ENCODE peak calls at places on chromosomes 5 and 9, in five cellular contexts. S, P, H, V and X are unnamed samples.
A peak's percentile ranks its signal among the peaks of the same experiment; 100 is the strongest.

GRCh38 chr9:128321879-128322341 is 337 bp downstream of the TRUB2 start:
- DNase-seq in H (no peak), V (no peak), P (no peak), S (no peak), X (no peak)

GRCh38 chr9:76873056-76873792 is 32.7 kb downstream of the PRUNE2 start:
- DNase-seq in V (no peak), S (no peak), P (peak; percentile 83), H (no peak), X (no peak)

GRCh38 chr9:127519301-127520166 is 68.2 kb downstream of the LRSAM1 start:
- DNase-seq in S (peak; percentile 88), P (no peak), V (peak; percentile 86), H (no peak), X (no peak)

GRCh38 chr9:112002847-112003457 is 106.3 kb downstream of the UGCG start:
- DNase-seq in V (no peak), S (no peak), H (no peak), P (no peak), X (no peak)

GRCh38 chr9:133761641-133762248 is 23.6 kb upstream of the SARDH start:
- DNase-seq in P (no peak), S (no peak), H (no peak), V (no peak), X (no peak)

GRCh38 chr5:132053483-132053882 is 7.0 kb upstream of the IL3 start:
- DNase-seq in H (no peak), S (no peak), V (no peak), P (no peak), X (no peak)

GRCh38 chr5:45132972-45133371 is 324.2 kb downstream of the MRPS30 start:
- DNase-seq in S (no peak), V (no peak), H (no peak), P (no peak), X (no peak)

GRCh38 chr5:5141625-5142527 is 1.7 kb downstream of the ADAMTS16 start:
- DNase-seq in S (peak; percentile 69), P (peak; percentile 87), H (no peak), V (peak; percentile 14), X (peak; percentile 68)

GRCh38 chr5:143337946-143338345 is 65.5 kb downstream of the NR3C1 start:
- DNase-seq in H (no peak), V (no peak), S (no peak), P (no peak), X (no peak)

GRCh38 chr9:79687131-79687447 is 115.3 kb downstream of the TLE4 start:
- DNase-seq in P (no peak), V (no peak), S (no peak), H (no peak), X (no peak)

GRCh38 chr5:63053019-63053638 is 474.5 kb downstream of the LRRC70 start:
- DNase-seq in S (peak; percentile 8), H (no peak), V (no peak), P (no peak), X (no peak)

GRCh38 chr9:93302586-93303257 is 118.8 kb downstream of the WNK2 start:
- DNase-seq in V (no peak), S (peak; percentile 60), H (no peak), P (peak; percentile 81), X (peak; percentile 86)

GRCh38 chr5:146103594-146103993 is 1.8 kb downstream of the PLAC8L1 start:
- DNase-seq in P (no peak), V (no peak), H (no peak), S (peak; percentile 90), X (no peak)

GRCh38 chr9:124054671-124055212 is 43.2 kb downstream of the LHX2 start:
- DNase-seq in P (no peak), V (peak; percentile 84), H (peak; percentile 76), S (peak; percentile 75), X (no peak)

GRCh38 chr5:95901676-95902646 is 59.7 kb downstream of the ELL2 start:
- DNase-seq in S (peak; percentile 94), P (no peak), H (no peak), V (no peak), X (no peak)

GRCh38 chr9:136655244-136656225 is 7.2 kb upstream of the EGFL7 start:
- DNase-seq in S (no peak), P (no peak), H (no peak), V (no peak), X (no peak)

GRCh38 chr9:89798546-89799120 is 193.8 kb downstream of the GADD45G start:
- DNase-seq in S (no peak), V (no peak), P (no peak), H (no peak), X (no peak)

GRCh38 chr5:106368021-106368420 is 1302.7 kb downstream of the EFNA5 start:
- DNase-seq in S (no peak), H (no peak), P (no peak), V (no peak), X (no peak)

GRCh38 chr9:18385676-18386075 is 88.3 kb upstream of the ADAMTSL1 start:
- DNase-seq in H (no peak), P (no peak), V (peak; percentile 93), S (no peak), X (no peak)

GRCh38 chr5:150253416-150254208 is 36.0 kb downstream of the CAMK2A start:
- DNase-seq in V (no peak), P (peak; percentile 61), H (no peak), S (no peak), X (no peak)

GRCh38 chr5:131720714-131721113 is 76.1 kb downstream of the FNIP1 start:
- DNase-seq in V (no peak), S (no peak), P (no peak), H (no peak), X (no peak)

GRCh38 chr9:69672828-69673640 is 863 bp upstream of the APBA1 start:
- DNase-seq in V (peak; percentile 46), H (peak; percentile 69), P (peak; percentile 97), S (peak; percentile 83), X (peak; percentile 68)

GRCh38 chr9:86488794-86489193 is 134.6 kb upstream of the TUT7 start:
- DNase-seq in V (no peak), H (no peak), P (peak; percentile 54), S (no peak), X (no peak)

GRCh38 chr9:79809931-79810330 is 238.2 kb downstream of the TLE4 start:
- DNase-seq in P (no peak), H (no peak), V (peak; percentile 84), S (peak; percentile 19), X (no peak)

GRCh38 chr5:40428129-40428528 is 251.6 kb upstream of the PTGER4 start:
- DNase-seq in P (no peak), S (peak; percentile 87), H (no peak), V (no peak), X (no peak)

GRCh38 chr5:176360894-176361436 is 599 bp downstream of the KIAA1191 start:
- DNase-seq in P (peak; percentile 59), H (no peak), S (peak; percentile 16), V (no peak), X (no peak)

GRCh38 chr9:113156880-113157279 is 6.1 kb downstream of the SLC31A2 start:
- DNase-seq in H (no peak), V (no peak), P (no peak), S (no peak), X (peak; percentile 14)

GRCh38 chr9:82188817-82189216 is 200.2 kb downstream of the SPATA31D1 start:
- DNase-seq in V (no peak), S (peak; percentile 38), P (peak; percentile 21), H (no peak), X (peak; percentile 51)
- TF ChIP-seq CTCF in V (no peak), S (peak; percentile 45), P (peak; percentile 15), H (no peak), X (peak; percentile 50)

GRCh38 chr5:73176250-73176649 is 3.3 kb downstream of the TMEM174 start:
- DNase-seq in V (no peak), S (no peak), H (no peak), P (no peak), X (no peak)

GRCh38 chr5:73174100-73174815 is 1.3 kb downstream of the TMEM174 start:
- DNase-seq in P (no peak), H (no peak), V (no peak), S (peak; percentile 5), X (no peak)

GRCh38 chr5:73172893-73173292 is at the start of gene TMEM174:
- DNase-seq in S (no peak), P (no peak), V (no peak), H (no peak), X (no peak)

GRCh38 chr5:73171495-73171894 is 1.5 kb upstream of the TMEM174 start:
- DNase-seq in V (no peak), H (no peak), S (no peak), P (no peak), X (no peak)

DNA sequence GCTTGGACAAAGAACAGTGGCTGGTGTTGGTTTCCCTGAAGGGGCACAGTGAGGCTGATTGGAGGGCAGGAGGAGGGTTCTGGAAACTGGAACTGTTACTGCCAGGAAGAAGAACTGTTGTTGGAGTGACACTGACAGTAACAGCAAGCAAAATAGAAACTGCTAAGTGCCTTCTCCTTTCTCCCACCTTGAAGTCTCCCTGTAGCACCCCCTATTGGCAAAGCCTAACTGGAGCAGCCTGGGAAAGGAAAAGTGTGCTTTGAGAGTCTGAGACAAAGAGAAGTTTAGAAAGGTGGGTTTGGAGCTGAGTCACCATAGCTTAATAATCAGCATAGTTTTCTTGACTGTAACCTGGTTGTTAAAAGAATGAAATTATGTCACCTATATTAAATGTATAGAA is 2.5 kb upstream of the TMEM174 start:
- DNase-seq in S (peak; percentile 43), V (no peak), H (no peak), P (peak; percentile 89), X (peak; percentile 52)
- TF ChIP-seq CTCF in S (peak; percentile 57), V (peak; percentile 48), H (peak; percentile 53), P (peak; percentile 91), X (peak; percentile 82)

DNA sequence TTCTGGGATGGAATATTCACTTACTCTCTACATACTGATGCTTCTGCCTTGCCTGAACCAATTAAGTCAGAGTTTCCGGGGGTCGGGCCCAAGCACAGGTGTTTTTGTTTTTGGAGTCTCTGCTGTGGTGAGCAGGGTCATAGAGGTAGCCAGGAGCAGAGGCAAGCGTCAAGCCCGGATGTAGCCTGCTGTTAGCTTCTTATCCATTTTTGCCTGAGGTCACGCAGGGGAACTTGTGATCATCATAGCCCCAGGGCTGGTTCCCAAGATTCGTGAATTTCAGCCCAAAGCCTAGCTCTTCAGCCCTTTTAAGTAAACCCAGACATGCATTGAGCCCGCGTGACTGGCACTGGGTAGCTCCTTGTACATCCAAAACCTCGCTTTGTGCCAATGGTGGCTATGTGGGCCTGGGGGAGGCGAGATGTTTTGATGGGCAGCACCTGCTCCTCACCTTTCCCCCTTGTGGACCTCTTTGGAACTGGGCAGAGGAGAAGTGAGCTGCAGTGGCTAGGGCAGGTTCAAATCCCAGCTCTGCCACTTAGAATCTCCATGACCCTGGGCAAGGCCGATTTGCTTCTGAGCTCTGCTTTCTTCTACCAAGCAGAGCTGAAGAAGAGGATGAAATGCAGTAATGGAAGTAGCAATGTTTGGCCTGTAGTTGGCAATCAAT is 33.7 kb downstream of the FGF18 start:
- DNase-seq in S (no peak), V (no peak), P (peak; percentile 40), H (no peak), X (no peak)
- TF ChIP-seq CTCF in S (no peak), V (no peak), P (peak; percentile 42), H (no peak), X (no peak)

DNA sequence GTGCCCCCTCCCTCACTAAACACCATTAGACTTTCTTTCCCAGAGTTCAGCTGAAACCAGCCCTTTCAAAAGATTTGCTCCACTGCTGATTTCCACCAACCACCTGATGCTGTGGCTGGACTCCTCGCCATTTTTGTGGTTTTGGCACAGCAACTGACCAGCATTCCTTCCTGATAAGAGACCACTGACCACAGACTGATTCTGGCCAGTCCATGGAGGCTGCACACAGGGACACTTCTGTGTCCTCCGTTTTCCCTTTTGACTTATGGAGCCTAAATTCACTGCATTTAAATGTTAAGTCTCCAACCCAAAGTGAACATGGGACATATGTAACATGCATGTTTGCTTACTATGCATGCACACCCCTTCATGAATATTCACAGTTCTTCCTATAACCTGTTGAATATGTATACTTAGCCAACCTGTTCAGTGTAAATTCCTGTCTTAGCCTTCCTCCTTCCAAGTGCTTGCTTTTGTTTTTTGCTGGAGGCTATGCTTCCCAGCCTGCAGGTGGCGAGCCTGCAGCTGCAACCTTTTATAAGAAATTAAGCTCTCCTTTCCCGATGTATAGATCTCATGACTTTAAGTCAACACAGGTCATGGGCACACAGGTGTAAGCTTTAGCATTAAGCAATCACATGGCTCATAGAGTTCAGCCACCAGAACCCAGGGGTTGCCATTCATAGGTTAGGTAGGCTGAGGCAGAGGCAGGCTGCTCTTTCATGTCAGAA is 78.7 kb downstream of the ACTL7B start:
- DNase-seq in P (peak; percentile 59), H (no peak), V (no peak), S (peak; percentile 52), X (no peak)
- TF ChIP-seq CTCF in P (peak; percentile 67), H (no peak), V (peak; percentile 32), S (peak; percentile 48), X (no peak)